ENCODE peak calls at places on chromosomes 13 and 19, in nine cellular contexts. One of them, this sample, is unnamed.

GRCh38 chr19:53182202-53182601 is 11.0 kb downstream of the ZNF665 start:
- DNase-seq in GM13976: no peak
- DNase-seq in BE2C: no peak
- DNase-seq in uterus: no peak
- DNase-seq in psoas muscle: no peak
- DNase-seq in AG09309: peak; percentile 31
- DNase-seq in K562: no peak
- DNase-seq in heart right ventricle: no peak
- DNase-seq in fibroblast of lung: peak; percentile 92
- DNase-seq in this sample: no peak

GRCh38 chr13:52788011-52788410 is 48.4 kb upstream of the CNMD start:
- DNase-seq in K562: no peak
- DNase-seq in heart right ventricle: no peak
- DNase-seq in psoas muscle: no peak
- DNase-seq in AG09309: no peak
- DNase-seq in fibroblast of lung: no peak
- DNase-seq in GM13976: no peak
- DNase-seq in BE2C: no peak
- DNase-seq in uterus: no peak
- DNase-seq in this sample: no peak

GRCh38 chr19:18905058-18905456 is 9.1 kb upstream of the CERS1 start:
- DNase-seq in AG09309: no peak
- DNase-seq in GM13976: no peak
- DNase-seq in fibroblast of lung: no peak
- DNase-seq in K562: no peak
- DNase-seq in uterus: no peak
- DNase-seq in BE2C: no peak
- DNase-seq in heart right ventricle: no peak
- DNase-seq in psoas muscle: no peak
- DNase-seq in this sample: no peak

GRCh38 chr19:55116232-55117062 is 990 bp downstream of the PPP1R12C start:
- DNase-seq in heart right ventricle: peak; percentile 77
- DNase-seq in BE2C: peak; percentile 65
- DNase-seq in GM13976: peak; percentile 79
- DNase-seq in psoas muscle: peak; percentile 65
- DNase-seq in K562: peak; percentile 69
- DNase-seq in AG09309: no peak
- DNase-seq in uterus: peak; percentile 73
- DNase-seq in fibroblast of lung: peak; percentile 60
- DNase-seq in this sample: peak; percentile 15

GRCh38 chr13:80840313-80840976 is 499.5 kb upstream of the SPRY2 start:
- DNase-seq in BE2C: no peak
- DNase-seq in K562: no peak
- DNase-seq in uterus: peak; percentile 49
- DNase-seq in fibroblast of lung: peak; percentile 0
- DNase-seq in psoas muscle: no peak
- DNase-seq in AG09309: no peak
- DNase-seq in heart right ventricle: no peak
- DNase-seq in GM13976: no peak
- DNase-seq in this sample: no peak

GRCh38 chr13:19910336-19911072 is 47.1 kb upstream of the ZMYM5 start:
- DNase-seq in heart right ventricle: no peak
- DNase-seq in AG09309: peak; percentile 21
- DNase-seq in fibroblast of lung: peak; percentile 82
- DNase-seq in uterus: no peak
- DNase-seq in GM13976: no peak
- DNase-seq in BE2C: no peak
- DNase-seq in psoas muscle: no peak
- DNase-seq in K562: no peak
- DNase-seq in this sample: no peak

GRCh38 chr13:46386426-46386995 is 541 bp downstream of the RUBCNL start:
- DNase-seq in BE2C: no peak
- DNase-seq in uterus: no peak
- DNase-seq in GM13976: no peak
- DNase-seq in AG09309: no peak
- DNase-seq in heart right ventricle: no peak
- DNase-seq in fibroblast of lung: no peak
- DNase-seq in K562: no peak
- DNase-seq in psoas muscle: no peak
- DNase-seq in this sample: peak; percentile 33

GRCh38 chr13:99655351-99656091 is 154.2 kb downstream of the TM9SF2 start:
- DNase-seq in K562: no peak
- DNase-seq in BE2C: no peak
- DNase-seq in psoas muscle: no peak
- DNase-seq in heart right ventricle: no peak
- DNase-seq in uterus: no peak
- DNase-seq in GM13976: no peak
- DNase-seq in fibroblast of lung: peak; percentile 90
- DNase-seq in AG09309: peak; percentile 72
- DNase-seq in this sample: no peak

GRCh38 chr19:55670280-55671053 is 4.6 kb upstream of the EPN1 start:
- DNase-seq in heart right ventricle: no peak
- DNase-seq in BE2C: peak; percentile 49
- DNase-seq in GM13976: no peak
- DNase-seq in fibroblast of lung: no peak
- DNase-seq in K562: no peak
- DNase-seq in psoas muscle: no peak
- DNase-seq in AG09309: no peak
- DNase-seq in uterus: no peak
- DNase-seq in this sample: no peak

GRCh38 chr13:50377726-50378270 is 362.6 kb downstream of the KCNRG start:
- DNase-seq in GM13976: no peak
- DNase-seq in uterus: no peak
- DNase-seq in heart right ventricle: no peak
- DNase-seq in psoas muscle: no peak
- DNase-seq in BE2C: no peak
- DNase-seq in AG09309: no peak
- DNase-seq in fibroblast of lung: no peak
- DNase-seq in K562: no peak
- DNase-seq in this sample: no peak

GRCh38 chr13:50374517-50374916 is 359.3 kb downstream of the KCNRG start:
- DNase-seq in GM13976: no peak
- DNase-seq in uterus: no peak
- DNase-seq in psoas muscle: no peak
- DNase-seq in K562: no peak
- DNase-seq in AG09309: no peak
- DNase-seq in fibroblast of lung: no peak
- DNase-seq in BE2C: no peak
- DNase-seq in heart right ventricle: no peak
- DNase-seq in this sample: no peak

GRCh38 chr13:50378513-50378970 is 363.3 kb downstream of the KCNRG start:
- DNase-seq in BE2C: no peak
- DNase-seq in uterus: no peak
- DNase-seq in heart right ventricle: no peak
- DNase-seq in AG09309: no peak
- DNase-seq in K562: no peak
- DNase-seq in psoas muscle: no peak
- DNase-seq in fibroblast of lung: no peak
- DNase-seq in GM13976: no peak
- DNase-seq in this sample: no peak

GRCh38 chr13:50375792-50376191 is 360.5 kb downstream of the KCNRG start:
- DNase-seq in uterus: no peak
- DNase-seq in heart right ventricle: no peak
- DNase-seq in AG09309: peak; percentile 49
- DNase-seq in psoas muscle: no peak
- DNase-seq in fibroblast of lung: peak; percentile 90
- DNase-seq in GM13976: no peak
- DNase-seq in K562: no peak
- DNase-seq in BE2C: no peak
- DNase-seq in this sample: no peak

DNA sequence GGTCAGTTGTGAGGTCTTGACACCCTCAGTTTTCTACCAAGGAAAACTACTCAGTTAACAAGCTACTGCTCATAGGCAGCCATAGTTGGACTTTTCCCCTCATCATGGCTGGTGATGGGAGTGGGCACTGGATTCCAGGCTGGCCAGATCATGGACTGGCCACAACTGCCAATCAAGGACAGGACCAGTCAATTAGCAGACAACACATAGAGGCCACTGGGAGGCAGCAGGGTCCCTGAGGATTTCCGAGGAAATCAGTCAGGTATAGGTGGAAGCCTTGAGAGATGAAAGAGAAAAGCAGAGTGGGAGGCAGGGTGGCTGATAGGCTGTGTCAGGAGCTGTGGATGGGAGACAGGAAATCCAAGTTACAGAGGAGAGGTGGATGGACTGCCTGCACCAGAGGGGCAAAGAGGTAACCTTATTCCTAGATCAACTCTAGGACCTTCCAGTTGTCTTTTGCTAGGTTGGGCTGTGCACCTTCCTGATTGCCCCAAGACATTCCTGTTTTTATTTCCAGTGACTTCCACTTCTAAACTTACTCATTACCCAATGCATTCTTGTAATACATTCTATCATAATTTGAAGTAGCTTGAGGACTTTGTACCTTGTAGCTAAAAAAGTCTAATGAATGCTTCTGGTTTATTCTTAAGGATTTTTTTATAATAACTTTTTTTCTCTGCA is 361.8 kb downstream of the KCNRG start:
- DNase-seq in BE2C: no peak
- DNase-seq in GM13976: no peak
- DNase-seq in AG09309: no peak
- DNase-seq in psoas muscle: no peak
- DNase-seq in heart right ventricle: no peak
- DNase-seq in uterus: no peak
- DNase-seq in fibroblast of lung: no peak
- DNase-seq in K562: peak; percentile 12
- DNase-seq in this sample: no peak
- TF ChIP-seq CTCF in BE2C: peak; percentile 20
- TF ChIP-seq CTCF in GM13976: no peak
- TF ChIP-seq CTCF in AG09309: no peak
- TF ChIP-seq CTCF in psoas muscle: peak; percentile 32
- TF ChIP-seq CTCF in heart right ventricle: peak; percentile 48
- TF ChIP-seq CTCF in uterus: no peak
- TF ChIP-seq CTCF in fibroblast of lung: no peak
- TF ChIP-seq CTCF in K562: no peak
- TF ChIP-seq CTCF in this sample: no peak

GRCh38 chr13:30671271-30671815 is 53.6 kb downstream of the USPL1 start:
- DNase-seq in heart right ventricle: no peak
- DNase-seq in fibroblast of lung: no peak
- DNase-seq in uterus: no peak
- DNase-seq in BE2C: no peak
- DNase-seq in psoas muscle: no peak
- DNase-seq in GM13976: no peak
- DNase-seq in AG09309: no peak
- DNase-seq in K562: no peak
- DNase-seq in this sample: no peak

GRCh38 chr13:30673669-30674521 is 56.2 kb downstream of the USPL1 start:
- DNase-seq in uterus: peak; percentile 80
- DNase-seq in fibroblast of lung: peak; percentile 85
- DNase-seq in psoas muscle: peak; percentile 92
- DNase-seq in heart right ventricle: peak; percentile 86
- DNase-seq in AG09309: peak; percentile 62
- DNase-seq in BE2C: peak; percentile 95
- DNase-seq in K562: peak; percentile 85
- DNase-seq in GM13976: peak; percentile 94
- DNase-seq in this sample: peak; percentile 89

GRCh38 chr13:30681489-30682242 is 53.7 kb upstream of the ALOX5AP start:
- DNase-seq in K562: no peak
- DNase-seq in heart right ventricle: no peak
- DNase-seq in BE2C: no peak
- DNase-seq in fibroblast of lung: peak; percentile 55
- DNase-seq in AG09309: peak; percentile 68
- DNase-seq in uterus: peak; percentile 43
- DNase-seq in psoas muscle: no peak
- DNase-seq in GM13976: no peak
- DNase-seq in this sample: no peak

GRCh38 chr13:30679483-30680330 is 55.6 kb upstream of the ALOX5AP start:
- DNase-seq in heart right ventricle: no peak
- DNase-seq in GM13976: peak; percentile 56
- DNase-seq in fibroblast of lung: peak; percentile 31
- DNase-seq in psoas muscle: no peak
- DNase-seq in uterus: no peak
- DNase-seq in AG09309: no peak
- DNase-seq in BE2C: peak; percentile 53
- DNase-seq in K562: no peak
- DNase-seq in this sample: peak; percentile 34

GRCh38 chr13:30676672-30677071 is 58.7 kb upstream of the ALOX5AP start:
- DNase-seq in K562: peak; percentile 12
- DNase-seq in AG09309: no peak
- DNase-seq in BE2C: no peak
- DNase-seq in fibroblast of lung: peak; percentile 29
- DNase-seq in uterus: no peak
- DNase-seq in GM13976: no peak
- DNase-seq in heart right ventricle: no peak
- DNase-seq in psoas muscle: no peak
- DNase-seq in this sample: no peak
- TF ChIP-seq CTCF in K562: peak; percentile 1
- TF ChIP-seq CTCF in AG09309: peak; percentile 54
- TF ChIP-seq CTCF in BE2C: peak; percentile 42
- TF ChIP-seq CTCF in fibroblast of lung: peak; percentile 48
- TF ChIP-seq CTCF in uterus: no peak
- TF ChIP-seq CTCF in GM13976: no peak
- TF ChIP-seq CTCF in heart right ventricle: no peak
- TF ChIP-seq CTCF in psoas muscle: no peak
- TF ChIP-seq CTCF in this sample: peak; percentile 33

GRCh38 chr13:74136089-74136658 is 2.0 kb upstream of the KLF12 start:
- DNase-seq in AG09309: no peak
- DNase-seq in BE2C: peak; percentile 28
- DNase-seq in heart right ventricle: peak; percentile 33
- DNase-seq in K562: no peak
- DNase-seq in uterus: no peak
- DNase-seq in fibroblast of lung: peak; percentile 68
- DNase-seq in GM13976: peak; percentile 22
- DNase-seq in psoas muscle: peak; percentile 21
- DNase-seq in this sample: peak; percentile 53
- TF ChIP-seq CTCF in AG09309: no peak
- TF ChIP-seq CTCF in BE2C: no peak
- TF ChIP-seq CTCF in heart right ventricle: no peak
- TF ChIP-seq CTCF in K562: no peak
- TF ChIP-seq CTCF in uterus: no peak
- TF ChIP-seq CTCF in fibroblast of lung: peak; percentile 17
- TF ChIP-seq CTCF in GM13976: no peak
- TF ChIP-seq CTCF in psoas muscle: no peak
- TF ChIP-seq CTCF in this sample: no peak

GRCh38 chr13:97261254-97262015 is 39.3 kb downstream of the MBNL2 start:
- DNase-seq in AG09309: no peak
- DNase-seq in fibroblast of lung: no peak
- DNase-seq in heart right ventricle: no peak
- DNase-seq in K562: no peak
- DNase-seq in psoas muscle: no peak
- DNase-seq in BE2C: no peak
- DNase-seq in uterus: no peak
- DNase-seq in GM13976: peak; percentile 38
- DNase-seq in this sample: no peak

GRCh38 chr13:97259787-97260641 is 37.9 kb downstream of the MBNL2 start:
- DNase-seq in K562: peak; percentile 84
- DNase-seq in heart right ventricle: no peak
- DNase-seq in psoas muscle: peak; percentile 46
- DNase-seq in AG09309: no peak
- DNase-seq in fibroblast of lung: peak; percentile 84
- DNase-seq in GM13976: no peak
- DNase-seq in BE2C: no peak
- DNase-seq in uterus: no peak
- DNase-seq in this sample: peak; percentile 19

GRCh38 chr13:97264663-97265062 is 42.5 kb downstream of the MBNL2 start:
- DNase-seq in K562: no peak
- DNase-seq in GM13976: no peak
- DNase-seq in heart right ventricle: no peak
- DNase-seq in fibroblast of lung: no peak
- DNase-seq in AG09309: no peak
- DNase-seq in BE2C: no peak
- DNase-seq in uterus: no peak
- DNase-seq in psoas muscle: no peak
- DNase-seq in this sample: no peak

GRCh38 chr13:97263160-97263559 is 41.0 kb downstream of the MBNL2 start:
- DNase-seq in BE2C: no peak
- DNase-seq in AG09309: no peak
- DNase-seq in K562: no peak
- DNase-seq in heart right ventricle: no peak
- DNase-seq in uterus: no peak
- DNase-seq in psoas muscle: no peak
- DNase-seq in fibroblast of lung: no peak
- DNase-seq in GM13976: no peak
- DNase-seq in this sample: no peak

GRCh38 chr13:97262058-97262457 is 39.9 kb downstream of the MBNL2 start:
- DNase-seq in uterus: no peak
- DNase-seq in K562: no peak
- DNase-seq in fibroblast of lung: no peak
- DNase-seq in GM13976: no peak
- DNase-seq in heart right ventricle: no peak
- DNase-seq in BE2C: no peak
- DNase-seq in AG09309: no peak
- DNase-seq in psoas muscle: peak; percentile 30
- DNase-seq in this sample: no peak
- TF ChIP-seq CTCF in uterus: no peak
- TF ChIP-seq CTCF in K562: no peak
- TF ChIP-seq CTCF in fibroblast of lung: no peak
- TF ChIP-seq CTCF in GM13976: no peak
- TF ChIP-seq CTCF in heart right ventricle: no peak
- TF ChIP-seq CTCF in BE2C: no peak
- TF ChIP-seq CTCF in AG09309: no peak
- TF ChIP-seq CTCF in psoas muscle: no peak
- TF ChIP-seq CTCF in this sample: no peak

This sample was measured in nephron progenitor cell.